ENCODE peak calls at places on chromosomes 7 and 10, in eight cellular contexts. Q, T, B, A, H, C, K and S are unnamed samples.

GRCh38 chr7:43674559-43675436 is 54.5 kb downstream of the COA1 start:
- DNase-seq in Q (no peak), T (no peak), B (no peak), A (no peak), H (peak), C (no peak), K (peak), S (no peak)

GRCh38 chr10:44201656-44202055 is 183.2 kb downstream of the CXCL12 start:
- DNase-seq in Q (no peak), T (no peak), B (no peak), A (no peak), H (no peak), C (no peak), K (no peak), S (no peak)

GRCh38 chr10:73003822-73004221 is 49.2 kb upstream of the PLA2G12B start:
- DNase-seq in Q (no peak), T (no peak), B (no peak), A (no peak), H (no peak), C (no peak), K (no peak), S (no peak)

GRCh38 chr10:71865561-71866041 is 14.6 kb upstream of the PSAP start:
- DNase-seq in Q (no peak), T (no peak), B (no peak), A (no peak), H (no peak), C (no peak), K (no peak), S (no peak)

GRCh38 chr10:44476421-44476820 is 91.5 kb upstream of the CXCL12 start:
- DNase-seq in Q (no peak), T (no peak), B (no peak), A (no peak), H (no peak), C (no peak), K (no peak), S (no peak)

GRCh38 chr7:13414181-13414580 is 575.3 kb downstream of the ETV1 start:
- DNase-seq in Q (no peak), T (no peak), B (no peak), A (no peak), H (no peak), C (no peak), K (no peak), S (no peak)

GRCh38 chr7:151851160-151851751 is 25.7 kb downstream of the PRKAG2 start:
- DNase-seq in Q (no peak), T (no peak), B (no peak), A (peak), H (no peak), C (no peak), K (no peak), S (peak)

GRCh38 chr10:132459252-132460028 is 62.4 kb downstream of the PWWP2B start:
- DNase-seq in Q (no peak), T (no peak), B (no peak), A (peak), H (no peak), C (no peak), K (no peak), S (peak)

GRCh38 chr7:128362670-128363069 is 1.2 kb upstream of the PRRT4 start:
- DNase-seq in Q (no peak), T (no peak), B (no peak), A (no peak), H (peak), C (no peak), K (peak), S (no peak)

GRCh38 chr10:91493313-91493712 is 83.2 kb downstream of the HECTD2 start:
- DNase-seq in Q (no peak), T (no peak), B (no peak), A (no peak), H (peak), C (no peak), K (peak), S (no peak)

GRCh38 chr7:92076509-92076908 is 57.8 kb downstream of the CYP51A1 start:
- DNase-seq in Q (no peak), T (no peak), B (no peak), A (no peak), H (no peak), C (no peak), K (no peak), S (no peak)

GRCh38 chr7:114405427-114405826 is 9.2 kb upstream of the FOXP2 start:
- DNase-seq in Q (no peak), T (no peak), B (no peak), A (no peak), H (peak), C (no peak), K (peak), S (no peak)